ENCODE peak calls at places on chromosomes 16 and 17, in eight cellular contexts. Z is skeletal muscle cell, X is HFF-Myc, R is AG08395, L is HCEC 1CT, A is anterior cingulate cortex, Q is EH, S is memory B cell. G is an unnamed sample.

GRCh38 chr16:78310990-78311561 is 211.6 kb downstream of the WWOX start:
- DNase-seq in Z (no peak), R (no peak), S (no peak), Q (no peak), A (no peak), L (no peak), X (no peak), G (no peak)

GRCh38 chr17:62723842-62724241 is 84.3 kb downstream of the MARCHF10 start:
- DNase-seq in L (no peak), Z (no peak), X (no peak), Q (peak), A (no peak), S (no peak), R (no peak), G (no peak)

GRCh38 chr17:18963126-18964017 is 11.4 kb downstream of the SLC5A10 start:
- DNase-seq in X (no peak), Q (peak), A (no peak), L (peak), Z (no peak), S (no peak), R (peak), G (no peak)

GRCh38 chr17:40542562-40543411 is 22.5 kb downstream of the CCR7 start:
- DNase-seq in Z (peak), S (no peak), L (peak), X (no peak), A (no peak), R (peak), Q (peak), G (no peak)

GRCh38 chr16:766820-767640 is 6.5 kb downstream of the MSLN start:
- DNase-seq in L (no peak), S (no peak), X (no peak), A (no peak), Q (no peak), Z (no peak), R (no peak), G (no peak)

GRCh38 chr17:64159051-64159590 is 29.2 kb upstream of the ERN1 start:
- DNase-seq in Z (no peak), S (no peak), R (no peak), L (no peak), A (no peak), Q (no peak), X (no peak), G (no peak)

GRCh38 chr17:73231363-73231762 is 30.3 kb downstream of the CPSF4L start:
- DNase-seq in Q (peak), S (no peak), A (peak), Z (no peak), L (peak), X (no peak), R (peak), G (no peak)

GRCh38 chr17:82378741-82379021 is 7.1 kb downstream of the UTS2R start:
- DNase-seq in Z (no peak), S (no peak), X (no peak), R (no peak), A (no peak), L (no peak), Q (no peak), G (no peak)

GRCh38 chr17:27873746-27874145 is 19.4 kb downstream of the LYRM9 start:
- DNase-seq in Z (no peak), L (no peak), S (no peak), R (no peak), A (no peak), Q (no peak), X (peak), G (no peak)

GRCh38 chr17:79023886-79024771 is at the start of gene C1QTNF1:
- DNase-seq in L (peak), R (no peak), X (no peak), S (no peak), Z (no peak), A (no peak), Q (peak), G (no peak)

G was measured in head of caudate nucleus.